ENCODE peak calls at places on chromosomes 6 and 20, in eight cellular contexts. G is activated T-cell treated with anti-CD3 and anti-CD28 coated beads for 4 hours, O is T-helper 1 cell, I is fibroblast of mammary gland, C is GM04503, K is NCI-H748 treated with DMSO at 0.1 percent for 48 hours, B is AG09309, S is EL. W is an unnamed sample.

GRCh38 chr6:16318953-16319720 is 80.8 kb downstream of the GMPR start:
- DNase-seq in K (no peak), B (no peak), G (no peak), O (no peak), C (no peak), I (no peak), S (no peak), W (no peak)

GRCh38 chr20:54085910-54086309 is 15.5 kb upstream of the BCAS1 start:
- DNase-seq in G (no peak), I (no peak), O (no peak), S (no peak), C (no peak), B (no peak), K (no peak), W (no peak)

GRCh38 chr6:144265390-144265789 is 19.7 kb upstream of the UTRN start:
- DNase-seq in I (peak; percentile 47), K (no peak), S (peak; percentile 94), O (no peak), C (no peak), G (no peak), B (no peak), W (peak; percentile 86)

GRCh38 chr6:71419954-71420692 is 131.5 kb downstream of the OGFRL1 start:
- DNase-seq in C (no peak), O (no peak), S (peak; percentile 55), I (peak; percentile 30), B (no peak), G (no peak), K (no peak), W (peak; percentile 34)

GRCh38 chr20:61436674-61437279 is 184.7 kb downstream of the CDH4 start:
- DNase-seq in C (peak; percentile 55), B (no peak), G (no peak), K (no peak), I (peak; percentile 68), O (no peak), S (peak; percentile 61), W (peak; percentile 25)

GRCh38 chr6:154981071-154981373 is 14.1 kb upstream of the TIAM2 start:
- DNase-seq in C (no peak), S (no peak), O (no peak), B (no peak), K (no peak), G (no peak), I (no peak), W (no peak)

GRCh38 chr6:36858407-36858981 is 16.1 kb downstream of the PPIL1 start:
- DNase-seq in S (peak; percentile 52), G (no peak), K (no peak), I (peak; percentile 66), B (peak; percentile 28), O (no peak), C (peak; percentile 45), W (no peak)

GRCh38 chr6:104253236-104253635 is 606.5 kb downstream of the HACE1 start:
- DNase-seq in S (no peak), I (no peak), B (no peak), O (no peak), K (peak; percentile 15), C (no peak), G (no peak), W (no peak)

GRCh38 chr6:151679081-151679480 is 128.4 kb upstream of the ESR1 start:
- DNase-seq in O (no peak), C (peak; percentile 35), K (no peak), S (peak; percentile 70), I (peak; percentile 97), G (no peak), B (peak; percentile 48), W (peak; percentile 62)

GRCh38 chr6:118660218-118660569 is 8.8 kb upstream of the CEP85L start:
- DNase-seq in B (no peak), C (no peak), I (no peak), O (peak; percentile 63), K (peak; percentile 85), S (peak; percentile 14), G (no peak), W (peak; percentile 46)

GRCh38 chr6:100809346-100809745 is 71.8 kb downstream of the ASCC3 start:
- DNase-seq in O (no peak), G (no peak), B (no peak), I (peak; percentile 5), S (no peak), C (no peak), K (no peak), W (no peak)

GRCh38 chr20:44600301-44600700 is 17.9 kb downstream of the PKIG start:
- DNase-seq in C (no peak), S (no peak), B (no peak), G (no peak), O (no peak), I (no peak), K (no peak), W (no peak)

GRCh38 chr6:39980839-39981580 is 46.7 kb upstream of the MOCS1 start:
- DNase-seq in K (no peak), I (peak; percentile 62), B (peak; percentile 18), C (no peak), O (no peak), G (no peak), S (peak; percentile 42), W (peak; percentile 42)

GRCh38 chr6:32517654-32518445 is 12.2 kb downstream of the HLA-DRB5 start:
- DNase-seq in O (no peak), C (no peak), K (no peak), B (no peak), I (no peak), G (no peak), S (no peak), W (no peak)

GRCh38 chr6:158043586-158044524 is 62.2 kb downstream of the SYNJ2 start:
- DNase-seq in I (no peak), B (no peak), O (no peak), S (no peak), G (no peak), K (no peak), C (no peak), W (no peak)

GRCh38 chr20:20683922-20684321 is 28.5 kb downstream of the RALGAPA2 start:
- DNase-seq in C (no peak), K (no peak), I (no peak), O (no peak), G (no peak), S (no peak), B (no peak), W (no peak)

GRCh38 chr6:48048460-48049146 is 62.4 kb downstream of the PTCHD4 start:
- DNase-seq in B (no peak), G (no peak), K (no peak), S (no peak), I (no peak), C (no peak), O (no peak), W (peak; percentile 38)

GRCh38 chr6:28758046-28758817 is 165.6 kb downstream of the TRIM27 start:
- DNase-seq in G (no peak), K (peak; percentile 90), O (no peak), C (no peak), I (peak; percentile 56), B (no peak), S (peak; percentile 69), W (peak; percentile 43)

GRCh38 chr6:13766201-13766634 is 48.1 kb downstream of the MCUR1 start:
- DNase-seq in O (no peak), I (peak; percentile 70), C (peak; percentile 55), G (no peak), S (peak; percentile 59), K (no peak), B (peak; percentile 28), W (peak; percentile 78)

GRCh38 chr6:165045631-165046030 is 263.8 kb downstream of the C6orf118 start:
- DNase-seq in I (no peak), S (no peak), O (no peak), C (no peak), B (no peak), K (no peak), G (no peak), W (no peak)

GRCh38 chr6:11522819-11523218 is 14.7 kb upstream of the TMEM170B start:
- DNase-seq in O (no peak), I (peak; percentile 38), K (no peak), G (no peak), S (no peak), B (no peak), C (no peak), W (peak; percentile 24)

GRCh38 chr6:142374965-142375733 is 73.3 kb downstream of the ADGRG6 start:
- DNase-seq in S (peak; percentile 97), G (no peak), B (peak; percentile 73), K (no peak), O (no peak), C (peak; percentile 91), I (peak; percentile 49), W (peak; percentile 66)

GRCh38 chr6:24495516-24495847 is 713 bp downstream of the ALDH5A1 start:
- DNase-seq in G (peak; percentile 22), B (no peak), K (peak; percentile 59), C (no peak), S (peak; percentile 30), I (peak; percentile 28), O (no peak), W (peak; percentile 5)

GRCh38 chr6:31203345-31203979 is 33.0 kb upstream of the POU5F1 start:
- DNase-seq in I (peak; percentile 83), B (no peak), C (no peak), O (peak; percentile 58), G (peak; percentile 43), S (peak; percentile 84), K (peak; percentile 89), W (peak; percentile 76)

GRCh38 chr20:60206259-60206658 is 248.0 kb downstream of the CDH26 start:
- DNase-seq in B (no peak), I (peak; percentile 57), O (no peak), S (peak; percentile 49), C (no peak), G (no peak), K (no peak), W (peak; percentile 49)

GRCh38 chr6:36678488-36679042 is at the start of gene CDKN1A:
- DNase-seq in I (peak; percentile 89), C (peak; percentile 79), G (peak; percentile 54), S (peak; percentile 94), B (no peak), K (peak; percentile 71), O (peak; percentile 70), W (peak; percentile 96)

GRCh38 chr20:31698803-31699718 is 23.6 kb downstream of the BCL2L1 start:
- DNase-seq in K (no peak), S (peak; percentile 97), O (no peak), I (peak; percentile 97), B (peak; percentile 84), G (no peak), C (peak; percentile 91), W (peak; percentile 99)

GRCh38 chr6:39812496-39812852 is 20.3 kb downstream of the DAAM2 start:
- DNase-seq in I (no peak), S (no peak), O (no peak), C (no peak), G (no peak), B (no peak), K (no peak), W (no peak)

GRCh38 chr6:149934249-149935156 is 7.3 kb upstream of the ULBP2 start:
- DNase-seq in O (peak; percentile 71), K (peak; percentile 42), B (peak; percentile 37), C (no peak), I (peak; percentile 78), S (peak; percentile 74), G (peak; percentile 70), W (peak; percentile 75)

GRCh38 chr6:373773-374724 is 17.5 kb upstream of the IRF4 start:
- DNase-seq in O (no peak), I (no peak), C (no peak), B (no peak), S (no peak), K (no peak), G (no peak), W (no peak)

W was measured in LHCN-M2.